ENCODE peak calls at places on chromosomes 5 and 9, in four cellular contexts. One of them, this sample, is unnamed.

GRCh38 chr5:1564824-1565736 is 41.3 kb upstream of the LPCAT1 start:
- DNase-seq in colonic mucosa: no peak
- DNase-seq in activated T-helper 9 cell treated with anti-CD3 and anti-CD28 coated beads, Interleukin-2, amount 50 U/mL, for 16 hours: no peak
- DNase-seq in iris pigment epithelial cell: no peak
- DNase-seq in this sample: no peak

GRCh38 chr9:136711751-136712689 is at the start of gene DIPK1B:
- DNase-seq in colonic mucosa: no peak
- DNase-seq in activated T-helper 9 cell treated with anti-CD3 and anti-CD28 coated beads, Interleukin-2, amount 50 U/mL, for 16 hours: no peak
- DNase-seq in iris pigment epithelial cell: no peak
- DNase-seq in this sample: no peak

GRCh38 chr9:136089697-136090045 is 5.4 kb downstream of the NACC2 start:
- DNase-seq in colonic mucosa: no peak
- DNase-seq in activated T-helper 9 cell treated with anti-CD3 and anti-CD28 coated beads, Interleukin-2, amount 50 U/mL, for 16 hours: no peak
- DNase-seq in iris pigment epithelial cell: peak
- DNase-seq in this sample: peak

GRCh38 chr9:98324801-98325200 is 69.4 kb upstream of the TBC1D2 start:
- DNase-seq in colonic mucosa: no peak
- DNase-seq in activated T-helper 9 cell treated with anti-CD3 and anti-CD28 coated beads, Interleukin-2, amount 50 U/mL, for 16 hours: no peak
- DNase-seq in iris pigment epithelial cell: peak
- DNase-seq in this sample: no peak

GRCh38 chr9:98380065-98380681 is 124.7 kb upstream of the TBC1D2 start:
- DNase-seq in colonic mucosa: no peak
- DNase-seq in activated T-helper 9 cell treated with anti-CD3 and anti-CD28 coated beads, Interleukin-2, amount 50 U/mL, for 16 hours: no peak
- DNase-seq in iris pigment epithelial cell: peak
- DNase-seq in this sample: peak

GRCh38 chr5:136642976-136643375 is 277.6 kb upstream of the TRPC7 start:
- DNase-seq in colonic mucosa: no peak
- DNase-seq in activated T-helper 9 cell treated with anti-CD3 and anti-CD28 coated beads, Interleukin-2, amount 50 U/mL, for 16 hours: no peak
- DNase-seq in iris pigment epithelial cell: no peak
- DNase-seq in this sample: no peak

GRCh38 chr5:14108170-14108996 is 34.8 kb upstream of the TRIO start:
- DNase-seq in colonic mucosa: peak
- DNase-seq in activated T-helper 9 cell treated with anti-CD3 and anti-CD28 coated beads, Interleukin-2, amount 50 U/mL, for 16 hours: no peak
- DNase-seq in iris pigment epithelial cell: peak
- DNase-seq in this sample: peak

GRCh38 chr5:859391-859790 is 8.6 kb upstream of the ZDHHC11 start:
- DNase-seq in colonic mucosa: no peak
- DNase-seq in activated T-helper 9 cell treated with anti-CD3 and anti-CD28 coated beads, Interleukin-2, amount 50 U/mL, for 16 hours: no peak
- DNase-seq in iris pigment epithelial cell: no peak
- DNase-seq in this sample: no peak

GRCh38 chr5:159581502-159582249 is 251.4 kb upstream of the IL12B start:
- DNase-seq in colonic mucosa: no peak
- DNase-seq in activated T-helper 9 cell treated with anti-CD3 and anti-CD28 coated beads, Interleukin-2, amount 50 U/mL, for 16 hours: no peak
- DNase-seq in iris pigment epithelial cell: peak
- DNase-seq in this sample: peak

GRCh38 chr9:36268007-36268427 is 9.8 kb upstream of the GNE start:
- DNase-seq in colonic mucosa: no peak
- DNase-seq in activated T-helper 9 cell treated with anti-CD3 and anti-CD28 coated beads, Interleukin-2, amount 50 U/mL, for 16 hours: no peak
- DNase-seq in iris pigment epithelial cell: peak
- DNase-seq in this sample: peak

GRCh38 chr9:134193912-134194535 is 29.7 kb upstream of the RNU6ATAC start:
- DNase-seq in colonic mucosa: no peak
- DNase-seq in activated T-helper 9 cell treated with anti-CD3 and anti-CD28 coated beads, Interleukin-2, amount 50 U/mL, for 16 hours: no peak
- DNase-seq in iris pigment epithelial cell: no peak
- DNase-seq in this sample: no peak

GRCh38 chr9:127903557-127904475 is 4.4 kb upstream of the ST6GALNAC6 start:
- DNase-seq in colonic mucosa: peak
- DNase-seq in activated T-helper 9 cell treated with anti-CD3 and anti-CD28 coated beads, Interleukin-2, amount 50 U/mL, for 16 hours: peak
- DNase-seq in iris pigment epithelial cell: no peak
- DNase-seq in this sample: no peak

This sample was measured in ELR.